ENCODE peak calls at places on chromosome 15, in four cellular contexts. D, W, Y and O are unnamed samples.

GRCh38 chr15:58115692-58116091 is 22.5 kb upstream of the AQP9 start:
- DNase-seq in D (peak; percentile 20), W (peak; percentile 9), Y (no peak), O (no peak)

GRCh38 chr15:89654847-89655805 is at the start of gene KIF7:
- DNase-seq in D (peak; percentile 87), W (peak; percentile 32), Y (no peak), O (peak; percentile 31)

GRCh38 chr15:36911322-36911944 is 188.9 kb downstream of the MEIS2 start:
- DNase-seq in D (no peak), W (peak; percentile 21), Y (no peak), O (no peak)

GRCh38 chr15:31733424-31733823 is 296.9 kb upstream of the CHRNA7 start:
- DNase-seq in D (no peak), W (no peak), Y (no peak), O (no peak)

GRCh38 chr15:61256231-61256630 is 27.1 kb upstream of the RORA start:
- DNase-seq in W (no peak), D (no peak), Y (no peak), O (no peak)

GRCh38 chr15:83282859-83283812 is 1.3 kb downstream of the BNC1 start:
- DNase-seq in D (no peak), Y (no peak), W (no peak), O (no peak)

GRCh38 chr15:31320022-31320421 is 6.6 kb upstream of the KLF13 start:
- DNase-seq in W (no peak), D (no peak), Y (no peak), O (no peak)

GRCh38 chr15:67188551-67189218 is 65.8 kb downstream of the AAGAB start:
- DNase-seq in Y (no peak), D (no peak), W (no peak), O (no peak)

GRCh38 chr15:47820047-47820779 is 102.9 kb downstream of the SEMA6D start:
- DNase-seq in Y (no peak), W (no peak), D (no peak), O (no peak)

GRCh38 chr15:90598679-90599078 is 69.0 kb downstream of the CRTC3 start:
- DNase-seq in W (no peak), D (no peak), Y (no peak), O (no peak)

GRCh38 chr15:30885814-30886213 is 17.9 kb upstream of the FAN1 start:
- DNase-seq in D (no peak), W (peak; percentile 3), Y (no peak), O (no peak)

GRCh38 chr15:77057650-77058049 is 13.3 kb downstream of the TSPAN3 start:
- DNase-seq in W (no peak), D (no peak), Y (no peak), O (no peak)

GRCh38 chr15:101190196-101190595 is 61.7 kb downstream of the CHSY1 start:
- DNase-seq in D (no peak), W (no peak), Y (no peak), O (no peak)

GRCh38 chr15:101189708-101190107 is 62.1 kb downstream of the CHSY1 start:
- DNase-seq in Y (no peak), W (no peak), D (no peak), O (no peak)

GRCh38 chr15:101189341-101189679 is 62.5 kb downstream of the CHSY1 start:
- DNase-seq in Y (no peak), D (no peak), W (no peak), O (no peak)

GRCh38 chr15:101187820-101188516 is 63.9 kb downstream of the CHSY1 start:
- DNase-seq in Y (peak; percentile 90), D (no peak), W (no peak), O (no peak)

DNA sequence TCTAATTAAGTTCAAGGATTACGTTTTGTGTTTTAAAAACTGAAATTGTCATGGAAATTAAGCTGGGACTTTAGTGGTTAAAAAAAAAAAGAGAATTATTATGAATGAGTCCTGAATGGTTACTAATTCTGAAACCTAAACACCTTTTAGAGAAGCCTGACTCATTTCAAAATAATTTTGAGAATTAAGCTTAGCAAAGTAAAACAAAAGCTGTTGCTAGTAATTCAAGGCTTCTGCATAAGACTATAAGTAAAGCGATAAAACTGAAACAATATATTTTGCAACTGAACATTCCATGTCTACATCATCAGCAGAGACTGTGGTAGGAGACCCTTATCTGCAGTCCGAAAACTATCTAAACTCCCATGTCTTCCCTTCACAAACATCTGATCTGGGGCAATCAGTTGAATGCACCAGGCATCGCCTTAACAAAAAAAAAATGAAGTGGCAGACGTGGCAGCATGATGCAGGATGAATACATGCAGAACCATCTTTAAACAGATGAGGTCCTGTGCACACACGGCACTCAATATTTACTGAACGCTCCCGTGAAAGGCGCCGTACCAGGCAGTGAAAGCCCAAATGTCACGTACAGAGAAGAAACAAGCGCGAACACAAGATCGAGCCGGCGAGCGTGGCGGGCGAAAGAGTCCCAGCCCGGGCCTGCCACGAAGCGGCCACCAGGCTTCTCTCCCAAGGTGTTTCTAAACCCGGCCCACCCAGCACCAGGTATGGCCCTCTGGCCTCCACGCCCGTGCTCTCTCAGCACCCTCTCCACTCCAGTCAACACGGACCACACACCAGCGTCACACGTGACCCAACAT is 63.1 kb downstream of the CHSY1 start:
- DNase-seq in W (no peak), Y (peak; percentile 39), D (no peak), O (no peak)
- TF ChIP-seq BRCA1 in W (no peak), Y (no peak), D (no peak), O (no peak)

GRCh38 chr15:85759391-85759790 is 35.3 kb downstream of the KLHL25 start:
- DNase-seq in W (no peak), D (no peak), Y (no peak), O (no peak)
- TF ChIP-seq HDAC2 in W (no peak), D (no peak), Y (no peak), O (no peak)

GRCh38 chr15:69760263-69760855 is 307.7 kb downstream of the RPLP1 start:
- DNase-seq in Y (no peak), D (no peak), W (no peak), O (no peak)
- TF ChIP-seq BRCA1 in Y (no peak), D (no peak), W (no peak), O (no peak)

GRCh38 chr15:92012368-92012629 is 158.8 kb downstream of the SLCO3A1 start:
- DNase-seq in W (no peak), D (no peak), Y (no peak), O (no peak)

GRCh38 chr15:92006186-92007028 is 152.9 kb downstream of the SLCO3A1 start:
- DNase-seq in Y (no peak), D (no peak), W (no peak), O (no peak)

GRCh38 chr15:92014461-92015030 is 161.0 kb downstream of the SLCO3A1 start:
- DNase-seq in D (no peak), Y (no peak), W (no peak), O (no peak)

GRCh38 chr15:92009162-92009561 is 155.7 kb downstream of the SLCO3A1 start:
- DNase-seq in Y (no peak), D (no peak), W (no peak), O (no peak)

GRCh38 chr15:92011611-92012367 is 158.3 kb downstream of the SLCO3A1 start:
- DNase-seq in W (no peak), Y (no peak), D (no peak), O (no peak)
- TF ChIP-seq HDAC2 in W (no peak), Y (no peak), D (no peak), O (no peak)